ENCODE peak calls at places on chromosomes 6 and 20, in eight cellular contexts. J is fibroblast of mammary gland; M is adipocyte; F is CD4-positive, CD25-positive, alpha-beta regulatory T cell; O is keratinocyte; H is left cardiac atrium; D is NCI-H460; W is activated CD4-positive, alpha-beta T cell treated with anti-CD3 and anti-CD28 coated beads for 36 hours. V is an unnamed sample.

GRCh38 chr20:13868331-13868730 is 83.5 kb downstream of the NDUFAF5 start:
- DNase-seq in J (peak; percentile 83), M (peak; percentile 22), F (no peak), O (no peak), H (no peak), D (no peak), W (no peak), V (peak; percentile 56)

GRCh38 chr6:39251406-39251805 is 22.1 kb upstream of the KCNK5 start:
- DNase-seq in J (no peak), M (no peak), F (no peak), O (no peak), H (no peak), D (no peak), W (no peak), V (no peak)

GRCh38 chr6:106082735-106083398 is 3.3 kb upstream of the PRDM1 start:
- DNase-seq in J (peak; percentile 91), M (peak; percentile 68), F (no peak), O (no peak), H (no peak), D (no peak), W (peak; percentile 30), V (no peak)

GRCh38 chr6:124994648-124995047 is 32.4 kb downstream of the RNF217 start:
- DNase-seq in J (no peak), M (no peak), F (no peak), O (no peak), H (no peak), D (no peak), W (no peak), V (no peak)

GRCh38 chr20:51889466-51889865 is 87.1 kb upstream of the SALL4 start:
- DNase-seq in J (no peak), M (no peak), F (no peak), O (no peak), H (no peak), D (no peak), W (no peak), V (no peak)

GRCh38 chr6:70843328-70843918 is 113.4 kb downstream of the B3GAT2 start:
- DNase-seq in J (no peak), M (no peak), F (no peak), O (no peak), H (no peak), D (no peak), W (no peak), V (no peak)

GRCh38 chr20:4684837-4685413 is 36.8 kb upstream of the PRND start:
- DNase-seq in J (peak; percentile 82), M (no peak), F (no peak), O (no peak), H (no peak), D (no peak), W (peak; percentile 16), V (peak; percentile 28)

GRCh38 chr6:130313206-130313605 is 52.6 kb upstream of the TMEM200A start:
- DNase-seq in J (no peak), M (no peak), F (no peak), O (no peak), H (no peak), D (no peak), W (no peak), V (no peak)

GRCh38 chr6:75430631-75431345 is 62.8 kb downstream of the FILIP1 start:
- DNase-seq in J (no peak), M (no peak), F (no peak), O (no peak), H (no peak), D (no peak), W (no peak), V (no peak)

GRCh38 chr6:25202505-25202904 is 76.7 kb upstream of the CARMIL1 start:
- DNase-seq in J (peak; percentile 87), M (peak; percentile 78), F (no peak), O (no peak), H (no peak), D (no peak), W (no peak), V (no peak)